ENCODE peak calls at places on chromosomes 7 and 10, in nine cellular contexts. O is D341Med; H is NCI-H748 treated with DMSO at 0.1 percent for 48 hours; U is cerebellar nuclear complex; P is stimulated activated CD8-positive, alpha-beta memory T cell treated with anti-CD3 and anti-CD28 coated beads, Interleukin-7, amount 100 ng/mL, for 4 hours; B is right lobe of liver; S is psoas muscle; L is gastrocnemius medialis; Q is activated CD4-positive, alpha-beta memory T cell treated with anti-CD3 and anti-CD28 coated beads, Interleukin-2, amount 10 ng/mL, durations not matched to agents 7 days and 5 days. Z is an unnamed sample.

GRCh38 chr10:13276749-13277394 is 23.0 kb downstream of the PHYH start:
- DNase-seq in O (no peak), H (no peak), S (no peak), B (no peak), L (no peak), Q (no peak), U (no peak), P (no peak), Z (no peak)

GRCh38 chr10:18158698-18159342 is 18.6 kb downstream of the CACNB2 start:
- DNase-seq in O (no peak), S (no peak), H (no peak), Q (no peak), U (no peak), P (no peak), B (no peak), L (no peak), Z (no peak)

GRCh38 chr10:101777085-101777856 is 1.4 kb upstream of the FGF8 start:
- DNase-seq in P (no peak), L (no peak), H (no peak), B (no peak), U (no peak), Q (no peak), O (no peak), S (no peak), Z (no peak)

GRCh38 chr10:23281044-23281433 is 63.6 kb downstream of the C10orf67 start:
- DNase-seq in S (no peak), Q (no peak), B (no peak), O (no peak), U (no peak), P (no peak), L (no peak), H (no peak), Z (no peak)

GRCh38 chr10:122587099-122587725 is 26.7 kb downstream of the DMBT1 start:
- DNase-seq in B (no peak), P (no peak), O (no peak), U (no peak), H (no peak), S (no peak), L (no peak), Q (no peak), Z (no peak)

GRCh38 chr10:73910764-73911552 is at the start of gene PLAU:
- DNase-seq in H (no peak), P (no peak), Q (peak), O (peak), S (peak), U (no peak), L (no peak), B (peak), Z (peak)

GRCh38 chr7:30925117-30925516 is 13.5 kb downstream of the AQP1 start:
- DNase-seq in H (no peak), P (no peak), O (no peak), U (no peak), Q (peak), B (peak), S (no peak), L (no peak), Z (no peak)

GRCh38 chr10:81414038-81414437 is 461.0 kb upstream of the NRG3 start:
- DNase-seq in L (no peak), B (peak), P (no peak), H (no peak), S (no peak), O (peak), Q (no peak), U (no peak), Z (no peak)

GRCh38 chr10:1530871-1531517 is 206.3 kb downstream of the ADARB2 start:
- DNase-seq in P (no peak), Q (no peak), L (no peak), U (no peak), O (no peak), B (no peak), H (no peak), S (no peak), Z (no peak)

GRCh38 chr10:86400705-86401587 is 34.4 kb upstream of the GRID1 start:
- DNase-seq in S (peak), Q (peak), L (no peak), P (peak), B (peak), H (no peak), O (no peak), U (no peak), Z (peak)

GRCh38 chr7:83072576-83073517 is 89.8 kb downstream of the PCLO start:
- DNase-seq in Q (no peak), L (no peak), B (no peak), P (no peak), O (peak), S (no peak), H (no peak), U (no peak), Z (peak)

Z was measured in NCI-H146.